ENCODE peak calls at places on chromosomes 16 and 17, in nine cellular contexts. F, E, Q, G, W, M, U, D and X are unnamed samples.

GRCh38 chr17:15883617-15884111 is 61.3 kb upstream of the ADORA2B start:
- DNase-seq in F (no peak), E (no peak), Q (no peak), G (no peak), W (peak), M (peak), U (peak), D (no peak), X (no peak)

GRCh38 chr17:82216301-82217119 is 3.9 kb upstream of the CCDC57 start:
- DNase-seq in F (no peak), E (no peak), Q (peak), G (no peak), W (peak), M (peak), U (peak), D (peak), X (no peak)

GRCh38 chr17:40541060-40541872 is 24.0 kb downstream of the CCR7 start:
- DNase-seq in F (no peak), E (peak), Q (peak), G (peak), W (no peak), M (no peak), U (no peak), D (peak), X (peak)

GRCh38 chr17:34252138-34252889 is 2.8 kb upstream of the CCL2 start:
- DNase-seq in F (no peak), E (no peak), Q (no peak), G (no peak), W (no peak), M (peak), U (peak), D (no peak), X (no peak)

GRCh38 chr17:48642059-48642842 is 16.1 kb upstream of the HOXB9 start:
- DNase-seq in F (no peak), E (no peak), Q (no peak), G (no peak), W (no peak), M (no peak), U (no peak), D (no peak), X (no peak)

GRCh38 chr17:8341456-8341855 is 1.8 kb downstream of the ODF4 start:
- DNase-seq in F (no peak), E (no peak), Q (no peak), G (no peak), W (no peak), M (no peak), U (no peak), D (no peak), X (no peak)

GRCh38 chr16:75764154-75764768 is 38.0 kb upstream of the CPHXL start:
- DNase-seq in F (peak), E (peak), Q (peak), G (peak), W (peak), M (peak), U (peak), D (peak), X (peak)

GRCh38 chr16:56560447-56560846 is 4.4 kb upstream of the MT4 start:
- DNase-seq in F (no peak), E (no peak), Q (no peak), G (no peak), W (no peak), M (no peak), U (no peak), D (no peak), X (no peak)

GRCh38 chr17:48031966-48032365 is 5.6 kb downstream of the COPZ2 start:
- DNase-seq in F (no peak), E (no peak), Q (no peak), G (no peak), W (no peak), M (no peak), U (no peak), D (no peak), X (no peak)

GRCh38 chr17:7354262-7354781 is 634 bp upstream of the TMEM95 start:
- DNase-seq in F (peak), E (no peak), Q (no peak), G (no peak), W (peak), M (peak), U (peak), D (no peak), X (no peak)